ENCODE peak calls at places on chromosomes 2 and 18, in seven cellular contexts. P is T-cell; E is NCI-H1092 treated with DMSO at 0.1 percent for 48 hours; B is cardiac muscle cell; R is left ventricle myocardium inferior; J is NB4; T is activated CD4-positive, alpha-beta T cell treated with anti-CD3 and anti-CD28 coated beads, Interleukin-2, amount 50 U/mL, for 1 hour. S is an unnamed sample.

GRCh38 chr2:157836531-157836930 is 39.6 kb downstream of the ACVR1 start:
- DNase-seq in B (no peak), T (no peak), J (no peak), P (no peak), E (no peak), R (no peak), S (no peak)

GRCh38 chr2:172098287-172098649 is 4.4 kb downstream of the DLX2 start:
- DNase-seq in B (no peak), J (no peak), T (no peak), R (no peak), P (no peak), E (no peak), S (no peak)

GRCh38 chr18:23825978-23826405 is 136.7 kb downstream of the LAMA3 start:
- DNase-seq in P (no peak), T (no peak), E (no peak), R (peak), J (no peak), B (peak), S (no peak)

GRCh38 chr2:238096311-238097011 is 3.7 kb upstream of the ESPNL start:
- DNase-seq in J (no peak), B (no peak), T (no peak), P (no peak), E (no peak), R (no peak), S (no peak)

GRCh38 chr2:222866358-222866960 is 5.6 kb downstream of the ACSL3 start:
- DNase-seq in E (no peak), R (no peak), B (peak), P (no peak), T (no peak), J (no peak), S (no peak)

GRCh38 chr2:120508581-120509041 is 162.7 kb downstream of the INHBB start:
- DNase-seq in P (no peak), T (no peak), J (no peak), B (no peak), E (no peak), R (no peak), S (no peak)

GRCh38 chr2:4980989-4981388 is 711.2 kb upstream of the SOX11 start:
- DNase-seq in R (no peak), J (no peak), T (no peak), P (no peak), E (no peak), B (no peak), S (no peak)

GRCh38 chr2:235494716-235495372 is 1.0 kb downstream of the AGAP1 start:
- DNase-seq in T (no peak), P (no peak), B (peak), R (no peak), J (no peak), E (no peak), S (no peak)

GRCh38 chr2:161138429-161138828 is 21.8 kb upstream of the TANK start:
- DNase-seq in E (no peak), R (no peak), B (no peak), T (no peak), J (no peak), P (no peak), S (peak)

GRCh38 chr2:55618649-55619055 is 1.2 kb upstream of the PPP4R3B start:
- DNase-seq in R (peak), J (peak), E (peak), B (peak), P (peak), T (peak), S (peak)

GRCh38 chr18:79488311-79489047 is 92.7 kb downstream of the NFATC1 start:
- DNase-seq in E (no peak), J (no peak), B (no peak), R (peak), P (no peak), T (no peak), S (no peak)

GRCh38 chr2:2743164-2743571 is 412.1 kb upstream of the MYT1L start:
- DNase-seq in T (no peak), B (no peak), J (no peak), P (no peak), R (peak), E (peak), S (no peak)